ENCODE peak calls at places on chromosomes 3 and 15, in eight cellular contexts. N, C, E, X, B, P, W and R are unnamed samples.

GRCh38 chr15:24039683-24040082 is 352.6 kb upstream of the NDN start:
- DNase-seq in N (no peak), C (no peak), E (no peak), X (no peak), B (no peak), P (no peak), W (no peak), R (peak)

GRCh38 chr3:146131616-146132410 is 29.2 kb downstream of the PLOD2 start:
- DNase-seq in N (peak), C (no peak), E (no peak), X (peak), B (no peak), P (no peak), W (peak), R (peak)

GRCh38 chr3:169583269-169583668 is 80.2 kb downstream of the MECOM start:
- DNase-seq in N (no peak), C (no peak), E (no peak), X (no peak), B (no peak), P (no peak), W (no peak), R (no peak)

GRCh38 chr3:177836671-177837070 is 639.4 kb upstream of the TBL1XR1 start:
- DNase-seq in N (no peak), C (no peak), E (no peak), X (peak), B (no peak), P (no peak), W (peak), R (peak)

GRCh38 chr3:117756580-117756979 is 1047.0 kb downstream of the TUSC7 start:
- DNase-seq in N (peak), C (no peak), E (no peak), X (no peak), B (peak), P (no peak), W (peak), R (no peak)

GRCh38 chr3:52536112-52536368 is 365 bp upstream of the UQCC5 start:
- DNase-seq in N (no peak), C (no peak), E (no peak), X (no peak), B (no peak), P (no peak), W (no peak), R (no peak)

GRCh38 chr3:64741344-64741743 is 53.5 kb upstream of the ADAMTS9 start:
- DNase-seq in N (peak), C (no peak), E (no peak), X (peak), B (no peak), P (no peak), W (peak), R (no peak)

GRCh38 chr3:134351421-134351820 is 22.8 kb downstream of the AMOTL2 start:
- DNase-seq in N (no peak), C (no peak), E (no peak), X (no peak), B (no peak), P (no peak), W (no peak), R (no peak)

GRCh38 chr3:73624363-73625123 is at the start of gene PDZRN3:
- DNase-seq in N (peak), C (peak), E (no peak), X (peak), B (peak), P (no peak), W (peak), R (peak)

GRCh38 chr3:14524920-14525660 is 15.1 kb downstream of the GRIP2 start:
- DNase-seq in N (no peak), C (no peak), E (peak), X (no peak), B (no peak), P (no peak), W (no peak), R (no peak)

GRCh38 chr3:132822266-132822665 is 100.1 kb upstream of the NPHP3 start:
- DNase-seq in N (no peak), C (no peak), E (no peak), X (peak), B (no peak), P (no peak), W (no peak), R (no peak)

GRCh38 chr3:16825617-16826204 is 59.0 kb upstream of the PLCL2 start:
- DNase-seq in N (no peak), C (no peak), E (no peak), X (no peak), B (no peak), P (no peak), W (peak), R (no peak)

GRCh38 chr3:40877651-40878463 is 321.4 kb upstream of the CTNNB1 start:
- DNase-seq in N (no peak), C (peak), E (no peak), X (peak), B (no peak), P (no peak), W (peak), R (peak)

GRCh38 chr3:52517796-52518722 is 15.6 kb downstream of the NT5DC2 start:
- DNase-seq in N (no peak), C (no peak), E (no peak), X (no peak), B (no peak), P (no peak), W (no peak), R (no peak)

GRCh38 chr3:9036327-9037112 is 73.2 kb upstream of the RAD18 start:
- DNase-seq in N (peak), C (peak), E (no peak), X (peak), B (peak), P (no peak), W (peak), R (peak)

GRCh38 chr3:184785106-184785505 is 26.9 kb upstream of the VPS8 start:
- DNase-seq in N (no peak), C (no peak), E (no peak), X (no peak), B (no peak), P (no peak), W (no peak), R (no peak)

GRCh38 chr3:52461874-52462273 is 6.5 kb downstream of the NISCH start:
- DNase-seq in N (no peak), C (no peak), E (no peak), X (no peak), B (no peak), P (no peak), W (no peak), R (no peak)

GRCh38 chr3:161770532-161771386 is 274.2 kb downstream of the OTOL1 start:
- DNase-seq in N (no peak), C (no peak), E (no peak), X (peak), B (no peak), P (peak), W (peak), R (no peak)

GRCh38 chr3:16460886-16461285 is 52.6 kb downstream of the RFTN1 start:
- DNase-seq in N (no peak), C (no peak), E (no peak), X (no peak), B (peak), P (no peak), W (no peak), R (no peak)

GRCh38 chr3:171753665-171754408 is 56.4 kb downstream of the PLD1 start:
- DNase-seq in N (peak), C (no peak), E (no peak), X (peak), B (no peak), P (peak), W (peak), R (peak)

GRCh38 chr3:47398218-47398617 is 17.4 kb downstream of the PTPN23 start:
- DNase-seq in N (peak), C (no peak), E (no peak), X (no peak), B (no peak), P (no peak), W (no peak), R (no peak)

GRCh38 chr15:94793641-94794040 is 562.3 kb downstream of the MCTP2 start:
- DNase-seq in N (peak), C (no peak), E (peak), X (no peak), B (peak), P (no peak), W (peak), R (peak)

GRCh38 chr3:113623827-113624226 is 72.6 kb downstream of the USF3 start:
- DNase-seq in N (no peak), C (no peak), E (no peak), X (no peak), B (no peak), P (no peak), W (no peak), R (no peak)

GRCh38 chr3:81998139-81998755 is 236.8 kb upstream of the GBE1 start:
- DNase-seq in N (peak), C (peak), E (no peak), X (peak), B (peak), P (no peak), W (peak), R (peak)

GRCh38 chr3:2172561-2173171 is 74.0 kb downstream of the CNTN4 start:
- DNase-seq in N (no peak), C (no peak), E (no peak), X (no peak), B (no peak), P (no peak), W (no peak), R (no peak)

GRCh38 chr15:80549191-80549590 is 145.0 kb downstream of the ARNT2 start:
- DNase-seq in N (peak), C (no peak), E (no peak), X (peak), B (no peak), P (no peak), W (peak), R (peak)

GRCh38 chr3:150920236-150920635 is 15.0 kb upstream of the MINDY4B start:
- DNase-seq in N (no peak), C (no peak), E (no peak), X (peak), B (no peak), P (no peak), W (no peak), R (peak)

GRCh38 chr3:122458992-122459391 is 43.1 kb upstream of the WDR5B start:
- DNase-seq in N (peak), C (peak), E (no peak), X (peak), B (no peak), P (peak), W (peak), R (peak)

GRCh38 chr3:104101736-104102135 is 1265.0 kb upstream of the ALCAM start:
- DNase-seq in N (no peak), C (no peak), E (no peak), X (no peak), B (no peak), P (no peak), W (peak), R (peak)

GRCh38 chr3:187360523-187361060 is 7.6 kb upstream of the RTP4 start:
- DNase-seq in N (no peak), C (no peak), E (no peak), X (no peak), B (no peak), P (no peak), W (peak), R (no peak)

GRCh38 chr15:69489101-69489571 is 36.5 kb downstream of the RPLP1 start:
- DNase-seq in N (no peak), C (no peak), E (peak), X (no peak), B (no peak), P (no peak), W (peak), R (no peak)

GRCh38 chr3:94176886-94177285 is 114.0 kb downstream of the NSUN3 start:
- DNase-seq in N (no peak), C (no peak), E (no peak), X (no peak), B (no peak), P (no peak), W (peak), R (no peak)

GRCh38 chr3:169827712-169828111 is 15.0 kb upstream of the LRRC34 start:
- DNase-seq in N (no peak), C (no peak), E (no peak), X (no peak), B (no peak), P (no peak), W (no peak), R (no peak)

GRCh38 chr15:45110256-45110820 is 3.6 kb downstream of the DUOX2 start:
- DNase-seq in N (no peak), C (no peak), E (no peak), X (no peak), B (no peak), P (no peak), W (no peak), R (no peak)

GRCh38 chr3:81726735-81727134 is 34.7 kb downstream of the GBE1 start:
- DNase-seq in N (peak), C (no peak), E (no peak), X (peak), B (no peak), P (no peak), W (peak), R (peak)

GRCh38 chr3:11530153-11530721 is 113.5 kb downstream of the VGLL4 start:
- DNase-seq in N (peak), C (peak), E (peak), X (peak), B (no peak), P (no peak), W (peak), R (peak)

DNA sequence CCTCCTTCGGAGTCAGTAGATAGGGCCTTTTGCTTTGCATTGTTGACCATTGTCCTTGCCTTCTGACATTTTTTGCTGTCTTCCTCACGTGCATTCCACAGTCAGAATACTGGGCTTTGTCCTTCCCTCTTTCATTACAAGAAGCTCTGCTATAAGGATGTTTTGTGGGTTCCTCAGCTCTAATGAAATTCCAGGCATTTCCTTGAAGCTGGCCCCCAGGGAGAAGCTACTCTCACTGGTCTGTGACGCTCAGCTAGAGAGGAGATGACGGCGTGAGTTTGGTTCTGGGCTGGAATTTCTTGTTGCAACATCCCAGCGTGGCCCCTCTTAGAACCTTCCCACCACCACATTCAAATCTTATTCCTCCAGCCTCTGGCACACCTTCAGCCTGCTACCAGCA is 210.2 kb downstream of the TJP1 start:
- DNase-seq in N (peak), C (no peak), E (no peak), X (peak), B (no peak), P (no peak), W (peak), R (no peak)
- H3K4me3 ChIP-seq in N (no peak), C (no peak), E (no peak), X (no peak), B (no peak), P (no peak), W (no peak), R (no peak)

DNA sequence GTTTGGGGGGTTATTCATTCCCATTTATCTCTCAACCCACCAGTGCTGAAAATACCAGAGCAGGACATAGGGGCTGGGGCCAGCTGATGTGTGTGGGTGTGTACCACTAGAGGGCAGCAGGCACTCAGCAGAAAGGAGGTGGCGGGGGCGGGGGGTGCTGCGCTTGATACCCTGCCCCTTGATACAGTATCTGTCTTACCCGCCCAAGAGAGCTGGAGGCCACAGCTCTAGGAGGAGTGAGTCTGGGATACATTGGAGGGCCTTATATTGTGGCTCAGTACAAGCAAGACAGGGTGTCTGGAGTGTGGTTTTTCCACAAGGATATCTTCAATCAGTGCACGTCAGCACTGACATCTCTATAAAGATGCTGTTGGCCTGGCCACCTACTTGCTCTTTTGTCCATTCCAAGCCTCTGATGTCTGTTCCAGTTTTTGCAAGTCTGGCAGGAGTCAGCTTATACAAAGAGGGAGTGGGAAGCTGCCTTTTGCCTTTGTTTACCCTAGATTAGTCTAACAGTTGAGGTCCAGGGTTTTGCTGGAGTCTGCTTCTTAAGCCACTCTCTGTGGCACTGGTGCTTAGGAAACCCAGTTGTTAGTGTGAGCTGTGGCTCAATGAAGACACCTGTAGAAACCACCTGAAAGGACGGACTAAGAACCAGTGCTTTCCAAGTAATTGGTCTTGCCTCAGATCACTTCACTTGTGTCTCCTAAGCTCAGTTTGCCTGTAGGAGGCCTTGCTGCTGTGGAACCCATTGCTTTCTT is 1.5 kb upstream of the RBM15B start:
- DNase-seq in N (peak), C (peak), E (no peak), X (peak), B (peak), P (peak), W (peak), R (peak)
- TF ChIP-seq CTCF in N (peak), C (peak), E (peak), X (peak), B (peak), P (peak), W (peak), R (peak)

GRCh38 chr15:67419705-67420104 is 101.2 kb upstream of the C15orf61 start:
- DNase-seq in N (no peak), C (no peak), E (no peak), X (no peak), B (no peak), P (no peak), W (no peak), R (no peak)
- H3K4me3 ChIP-seq in N (no peak), C (no peak), E (no peak), X (no peak), B (no peak), P (no peak), W (no peak), R (no peak)

GRCh38 chr15:90090226-90090848 is 11.9 kb downstream of the IDH2 start:
- DNase-seq in N (no peak), C (no peak), E (no peak), X (no peak), B (no peak), P (no peak), W (no peak), R (no peak)

GRCh38 chr15:90085565-90085964 is 16.7 kb downstream of the IDH2 start:
- DNase-seq in N (no peak), C (no peak), E (no peak), X (no peak), B (no peak), P (no peak), W (no peak), R (no peak)

GRCh38 chr15:90086868-90087268 is 15.4 kb downstream of the IDH2 start:
- DNase-seq in N (peak), C (no peak), E (no peak), X (peak), B (peak), P (peak), W (no peak), R (peak)

GRCh38 chr15:90084876-90085423 is 17.3 kb downstream of the IDH2 start:
- DNase-seq in N (no peak), C (no peak), E (no peak), X (no peak), B (no peak), P (no peak), W (no peak), R (no peak)

DNA sequence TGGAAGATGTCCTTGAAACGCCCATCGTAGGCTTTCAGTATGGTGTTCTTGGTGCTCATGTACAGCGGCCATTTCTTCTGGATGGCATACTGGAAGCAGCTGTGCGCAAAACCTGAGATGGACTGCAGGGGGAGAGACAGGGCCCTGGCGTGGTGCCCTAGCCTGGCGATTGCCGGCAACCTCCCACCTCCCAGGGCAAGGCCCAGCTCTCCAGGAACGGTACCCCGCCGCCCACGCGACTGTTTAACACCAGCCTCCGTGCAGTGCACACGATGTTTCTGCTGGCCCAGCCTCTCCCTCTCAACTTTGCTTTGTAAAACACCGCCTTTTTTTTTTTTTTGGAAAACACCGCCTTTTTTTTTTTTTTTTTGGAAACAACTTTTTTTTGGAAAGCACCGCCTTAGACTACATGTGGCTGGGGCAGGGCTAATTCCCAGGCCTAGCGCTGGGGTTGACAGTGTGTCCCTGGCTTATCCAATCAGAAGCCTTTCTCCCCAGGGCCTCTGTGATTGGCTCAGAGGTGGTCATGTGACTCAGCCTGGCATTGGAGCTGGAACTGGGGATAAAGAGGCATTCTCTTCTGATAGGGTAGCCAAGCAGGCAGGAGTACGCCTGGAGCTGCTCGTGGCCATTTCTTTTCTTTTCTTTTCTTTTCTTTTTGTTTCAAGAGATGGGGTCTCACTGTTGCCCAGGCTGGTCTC is 14.7 kb downstream of the IDH2 start:
- DNase-seq in N (peak), C (no peak), E (no peak), X (peak), B (peak), P (peak), W (no peak), R (peak)
- TF ChIP-seq CTCF in N (peak), C (no peak), E (no peak), X (peak), B (peak), P (peak), W (peak), R (peak)

DNA sequence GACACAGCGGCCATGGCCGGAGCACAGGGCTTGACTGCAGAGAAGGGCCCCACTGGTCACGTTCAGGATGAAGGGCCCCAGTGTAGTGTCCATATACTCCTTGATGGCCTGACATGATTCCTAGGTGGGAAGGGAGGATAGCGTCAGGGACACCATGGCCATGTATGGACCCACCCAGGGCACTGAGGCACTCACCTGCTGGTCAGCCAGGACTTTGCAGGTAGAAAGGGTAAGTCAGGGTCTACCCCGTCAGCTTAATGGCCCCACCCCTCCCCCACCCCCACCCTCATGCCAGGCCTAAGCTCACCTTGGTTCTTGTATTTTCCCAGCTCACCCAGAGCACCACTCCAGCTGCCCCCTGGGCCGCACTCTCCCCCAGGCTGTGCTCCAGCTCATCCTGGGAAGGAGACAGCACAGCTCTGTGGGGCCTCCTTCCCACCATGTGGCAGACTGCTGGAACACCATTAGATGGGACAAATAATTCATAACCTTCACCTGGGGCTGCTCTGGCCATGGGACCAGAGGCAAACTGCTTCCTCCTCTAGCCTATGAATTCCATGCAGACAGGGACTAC is 1.6 kb upstream of the HYAL3 start:
- DNase-seq in N (no peak), C (no peak), E (no peak), X (no peak), B (no peak), P (peak), W (no peak), R (no peak)
- H3K4me3 ChIP-seq in N (no peak), C (peak), E (peak), X (no peak), B (no peak), P (no peak), W (no peak), R (no peak)